ENCODE peak calls at places on chromosomes 2 and 18, in eight cellular contexts. W, S, M, J, R, P, D and E are unnamed samples.

GRCh38 chr2:102206666-102207341 is 20.0 kb downstream of the IL1RL2 start:
- DNase-seq in W (no peak), S (no peak), M (no peak), J (no peak), R (no peak), P (no peak), D (no peak), E (no peak)

GRCh38 chr2:237524631-237525030 is 37.6 kb downstream of the MLPH start:
- DNase-seq in W (peak), S (no peak), M (no peak), J (no peak), R (no peak), P (no peak), D (peak), E (no peak)

GRCh38 chr18:69400253-69400975 is at the start of gene DOK6:
- DNase-seq in W (peak), S (no peak), M (no peak), J (peak), R (no peak), P (no peak), D (peak), E (peak)

GRCh38 chr2:110877031-110877827 is 144.9 kb downstream of the ACOXL start:
- DNase-seq in W (no peak), S (no peak), M (no peak), J (no peak), R (no peak), P (no peak), D (no peak), E (no peak)

GRCh38 chr2:192940767-192941166 is 746.0 kb upstream of the TMEFF2 start:
- DNase-seq in W (no peak), S (no peak), M (no peak), J (no peak), R (no peak), P (no peak), D (no peak), E (no peak)

GRCh38 chr2:96264656-96265348 is 995 bp downstream of the TMEM127 start:
- DNase-seq in W (peak), S (no peak), M (no peak), J (peak), R (no peak), P (no peak), D (peak), E (no peak)

GRCh38 chr2:1613731-1614354 is 130.5 kb downstream of the PXDN start:
- DNase-seq in W (no peak), S (no peak), M (no peak), J (no peak), R (no peak), P (no peak), D (no peak), E (no peak)

GRCh38 chr2:222756951-222757645 is 85.6 kb downstream of the MOGAT1 start:
- DNase-seq in W (no peak), S (no peak), M (peak), J (no peak), R (no peak), P (no peak), D (no peak), E (no peak)

GRCh38 chr2:138811454-138811853 is 31.3 kb upstream of the NXPH2 start:
- DNase-seq in W (no peak), S (no peak), M (no peak), J (no peak), R (no peak), P (no peak), D (no peak), E (peak)

GRCh38 chr2:222993920-222994650 is 57.9 kb upstream of the KCNE4 start:
- DNase-seq in W (no peak), S (no peak), M (no peak), J (peak), R (no peak), P (no peak), D (peak), E (peak)

GRCh38 chr18:57107141-57107832 is 39.6 kb upstream of the BOD1L2 start:
- DNase-seq in W (peak), S (no peak), M (no peak), J (peak), R (peak), P (no peak), D (no peak), E (no peak)

GRCh38 chr2:130371723-130372054 is 15.8 kb downstream of the PTPN18 start:
- DNase-seq in W (no peak), S (no peak), M (no peak), J (no peak), R (no peak), P (no peak), D (no peak), E (no peak)

GRCh38 chr18:7902399-7902839 is 335.3 kb downstream of the PTPRM start:
- DNase-seq in W (no peak), S (no peak), M (no peak), J (no peak), R (no peak), P (no peak), D (no peak), E (no peak)

GRCh38 chr18:55233850-55234249 is 274.6 kb upstream of the CCDC68 start:
- DNase-seq in W (no peak), S (no peak), M (no peak), J (peak), R (no peak), P (no peak), D (no peak), E (no peak)

GRCh38 chr2:10180271-10180670 is 57.7 kb downstream of the RRM2 start:
- DNase-seq in W (no peak), S (no peak), M (no peak), J (no peak), R (no peak), P (no peak), D (no peak), E (no peak)

GRCh38 chr2:50066858-50067257 is 912.5 kb upstream of the FSHR start:
- DNase-seq in W (no peak), S (no peak), M (no peak), J (no peak), R (no peak), P (no peak), D (no peak), E (no peak)

GRCh38 chr2:68391869-68392268 is 26.8 kb downstream of the PLEK start:
- DNase-seq in W (no peak), S (no peak), M (no peak), J (no peak), R (no peak), P (no peak), D (no peak), E (no peak)

GRCh38 chr2:68390114-68390513 is 25.0 kb downstream of the PLEK start:
- DNase-seq in W (no peak), S (no peak), M (no peak), J (no peak), R (no peak), P (no peak), D (no peak), E (no peak)

GRCh38 chr2:68390600-68390999 is 25.5 kb downstream of the PLEK start:
- DNase-seq in W (no peak), S (no peak), M (no peak), J (no peak), R (no peak), P (no peak), D (no peak), E (no peak)

GRCh38 chr2:68388772-68389171 is 23.7 kb downstream of the PLEK start:
- DNase-seq in W (no peak), S (no peak), M (no peak), J (no peak), R (no peak), P (no peak), D (no peak), E (no peak)

DNA sequence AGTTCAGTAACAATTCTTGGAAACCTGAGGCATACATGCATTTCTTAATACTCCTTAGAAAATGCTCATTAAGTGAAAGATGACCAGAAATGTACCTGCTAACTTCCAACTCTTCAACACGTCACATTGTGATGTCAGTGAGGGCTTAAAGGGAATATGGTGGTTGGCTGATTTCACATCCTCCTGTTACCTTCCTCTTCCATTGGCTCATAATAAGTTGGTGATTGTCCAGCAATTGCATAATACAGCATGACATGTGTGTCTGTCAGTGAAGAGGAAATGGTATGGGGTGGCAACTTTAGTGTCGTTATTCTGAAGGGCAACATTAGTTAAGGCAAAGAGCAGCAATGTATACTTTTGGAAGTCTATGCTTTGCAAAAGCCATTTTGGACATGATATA is 26.0 kb downstream of the PLEK start:
- DNase-seq in W (no peak), S (no peak), M (no peak), J (no peak), R (no peak), P (no peak), D (no peak), E (no peak)
- TF ChIP-seq POLR2AphosphoS5 in W (no peak), S (no peak), M (no peak), J (no peak), R (no peak), P (peak), D (no peak), E (no peak)

DNA sequence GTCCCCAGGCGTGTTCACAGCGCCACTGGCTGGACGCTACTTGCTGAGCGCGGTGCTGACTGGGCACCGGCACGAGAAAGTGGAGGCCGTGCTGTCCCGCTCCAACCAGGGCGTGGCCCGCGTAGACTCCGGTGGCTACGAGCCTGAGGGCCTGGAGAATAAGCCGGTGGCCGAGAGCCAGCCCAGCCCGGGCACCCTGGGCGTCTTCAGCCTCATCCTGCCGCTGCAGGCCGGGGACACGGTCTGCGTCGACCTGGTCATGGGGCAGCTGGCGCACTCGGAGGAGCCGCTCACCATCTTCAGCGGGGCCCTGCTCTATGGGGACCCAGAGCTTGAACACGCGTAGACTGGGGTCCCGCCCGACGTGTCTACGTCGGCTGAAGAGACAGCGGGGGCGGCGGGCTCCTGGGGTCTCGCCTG is 892 bp upstream of the KHK start:
- DNase-seq in W (no peak), S (no peak), M (no peak), J (peak), R (peak), P (no peak), D (peak), E (no peak)
- H3K9ac ChIP-seq in W (peak), S (peak), M (peak), J (peak), R (peak), P (peak), D (peak), E (peak)

DNA sequence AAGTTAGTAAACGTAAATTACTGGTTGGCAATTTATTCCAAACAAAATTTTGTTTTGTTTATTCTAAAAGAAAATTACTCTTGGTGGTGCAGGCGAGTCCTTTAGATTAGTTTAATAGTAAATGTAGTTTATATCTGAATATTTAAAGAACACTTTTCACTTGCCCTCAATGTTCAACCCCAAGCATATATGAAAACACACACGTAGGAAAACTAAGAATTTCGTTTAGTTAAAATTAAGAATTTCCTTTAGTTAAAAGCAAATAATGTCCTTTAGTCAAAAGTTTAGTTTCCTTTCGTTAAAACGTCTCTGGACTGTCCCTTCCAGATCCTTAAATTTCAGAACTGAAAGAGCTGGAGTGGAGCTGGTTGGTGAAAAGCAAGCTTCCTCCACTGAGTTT is 19.1 kb upstream of the CYTIP start:
- DNase-seq in W (no peak), S (no peak), M (no peak), J (no peak), R (no peak), P (no peak), D (no peak), E (no peak)
- H3K27ac ChIP-seq in W (no peak), S (no peak), M (no peak), J (no peak), R (no peak), P (no peak), D (no peak), E (no peak)

DNA sequence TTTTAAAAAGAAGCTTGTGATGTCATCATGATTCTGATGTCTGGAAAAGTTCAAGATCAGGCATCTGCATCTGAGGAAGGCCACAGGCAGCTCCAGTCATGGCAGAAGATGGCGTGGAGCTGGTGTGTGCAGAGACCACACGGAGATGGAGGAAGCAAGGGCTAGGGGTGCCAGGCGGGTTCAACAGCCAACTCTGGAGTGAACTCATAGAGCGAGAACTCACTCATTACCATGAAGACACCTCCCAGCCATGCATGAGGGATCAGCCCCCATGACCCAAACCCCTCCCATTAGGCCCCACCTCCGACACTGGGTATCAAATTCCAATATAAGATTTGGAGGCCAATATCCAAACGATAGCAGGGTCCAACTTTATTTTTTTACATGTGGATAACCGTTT is 61.6 kb downstream of the KCNG2 start:
- DNase-seq in W (no peak), S (no peak), M (no peak), J (no peak), R (no peak), P (no peak), D (no peak), E (no peak)
- TF ChIP-seq POLR2AphosphoS5 in W (no peak), S (no peak), M (no peak), J (no peak), R (no peak), P (no peak), D (no peak), E (no peak)

DNA sequence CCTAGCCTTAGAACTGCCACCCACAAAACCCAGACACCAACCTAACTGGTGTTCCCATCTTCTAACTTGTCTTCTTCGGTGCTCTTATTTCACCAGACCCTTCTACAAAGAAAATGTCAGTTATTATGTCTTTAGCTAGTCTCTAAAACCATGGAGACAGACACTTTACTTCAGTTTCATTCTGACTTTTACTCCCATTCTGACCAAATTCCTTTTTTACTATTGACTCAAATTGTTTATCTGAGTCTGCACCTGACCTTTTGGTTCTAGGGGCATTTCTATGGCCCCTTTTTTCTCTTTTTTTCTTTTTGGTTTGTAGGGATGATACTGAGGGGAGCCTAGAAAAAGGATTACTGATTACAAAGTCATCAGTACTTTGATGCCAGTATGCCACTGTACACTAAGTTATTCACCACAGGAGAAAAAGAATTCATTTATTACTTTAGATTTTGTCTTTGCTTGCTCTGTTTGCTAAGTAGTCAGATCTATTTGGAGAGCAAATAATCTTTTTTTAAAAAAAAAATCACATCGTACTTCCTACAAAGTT is 6.8 kb upstream of the SLC1A4 start:
- DNase-seq in W (peak), S (no peak), M (no peak), J (no peak), R (no peak), P (peak), D (no peak), E (no peak)
- H3K9ac ChIP-seq in W (peak), S (no peak), M (no peak), J (no peak), R (no peak), P (no peak), D (no peak), E (no peak)

GRCh38 chr18:3910507-3910906 is 460.5 kb downstream of the TGIF1 start:
- DNase-seq in W (no peak), S (no peak), M (no peak), J (no peak), R (no peak), P (no peak), D (no peak), E (no peak)
- H3K27ac ChIP-seq in W (no peak), S (no peak), M (no peak), J (no peak), R (no peak), P (no peak), D (no peak), E (no peak)

DNA sequence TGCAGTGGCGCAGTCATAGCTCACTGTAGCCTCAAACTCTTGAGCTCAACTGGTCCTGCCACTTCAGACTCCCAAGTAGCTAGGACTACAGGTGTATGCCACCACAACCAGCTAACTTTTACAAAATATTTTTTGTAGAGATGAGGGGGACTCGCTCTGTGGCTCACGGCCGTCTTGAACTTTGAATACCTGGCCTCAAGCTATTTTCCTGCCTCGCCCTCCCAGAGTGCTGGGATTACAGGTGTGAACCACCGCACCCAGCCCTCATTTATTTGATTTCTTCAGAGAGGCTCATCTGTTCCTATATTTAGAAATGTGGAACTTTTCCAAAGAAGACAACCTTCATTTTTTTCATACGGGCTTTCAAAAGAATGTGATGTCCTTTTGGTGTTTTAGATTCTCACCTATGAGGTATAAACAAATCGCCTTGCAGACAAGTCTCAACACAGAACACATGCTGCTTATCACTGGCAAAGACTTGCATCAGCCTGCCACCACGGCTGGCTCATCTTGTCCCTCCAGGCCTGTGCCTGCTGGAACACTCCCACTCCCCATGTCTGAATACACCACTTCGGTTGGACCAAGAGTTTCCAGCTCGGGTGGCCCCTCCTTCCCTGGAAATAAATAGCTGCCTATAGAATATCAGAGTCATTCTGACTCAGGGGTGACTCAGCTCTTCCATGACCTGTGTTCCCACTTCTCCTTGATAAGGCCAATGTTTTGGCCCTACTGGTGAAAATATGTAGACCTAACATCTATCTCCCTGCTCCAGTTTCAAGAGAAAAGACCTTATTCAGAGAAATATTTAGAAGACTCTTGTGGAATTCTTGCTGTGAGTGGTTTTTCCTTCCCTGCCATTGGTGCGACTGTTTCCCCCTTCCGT is 202.6 kb downstream of the TGIF1 start:
- DNase-seq in W (peak), S (peak), M (peak), J (peak), R (peak), P (no peak), D (peak), E (no peak)
- TF ChIP-seq POLR2AphosphoS5 in W (no peak), S (no peak), M (peak), J (peak), R (peak), P (no peak), D (peak), E (no peak)

GRCh38 chr2:19911799-19912509 is 10.2 kb upstream of the TTC32 start:
- DNase-seq in W (no peak), S (no peak), M (peak), J (no peak), R (no peak), P (no peak), D (no peak), E (no peak)

GRCh38 chr2:19914266-19914975 is 12.6 kb upstream of the TTC32 start:
- DNase-seq in W (no peak), S (no peak), M (no peak), J (no peak), R (no peak), P (no peak), D (no peak), E (no peak)

DNA sequence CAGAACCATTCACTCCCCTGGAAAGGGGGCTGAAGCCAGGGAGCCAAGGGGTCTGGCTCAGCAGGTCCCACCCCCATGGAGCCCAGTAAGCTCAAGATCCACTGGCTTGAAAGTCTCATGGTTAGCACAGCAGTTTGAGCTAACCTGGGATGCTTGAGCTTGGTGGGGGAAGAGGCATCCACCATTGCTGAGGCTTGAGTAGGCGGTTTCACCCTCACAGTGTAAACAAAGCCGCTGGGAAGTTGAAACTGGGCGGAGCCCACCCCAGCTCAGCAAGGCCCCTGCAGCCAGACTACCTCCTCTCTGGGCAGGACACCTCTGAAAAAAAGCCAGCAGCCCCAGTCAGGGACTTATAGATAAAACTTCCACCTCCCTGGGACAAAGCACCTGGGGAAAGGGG is 14.6 kb upstream of the TTC32 start:
- DNase-seq in W (no peak), S (no peak), M (no peak), J (no peak), R (no peak), P (no peak), D (no peak), E (no peak)
- H3K9ac ChIP-seq in W (no peak), S (no peak), M (no peak), J (no peak), R (no peak), P (no peak), D (no peak), E (no peak)

DNA sequence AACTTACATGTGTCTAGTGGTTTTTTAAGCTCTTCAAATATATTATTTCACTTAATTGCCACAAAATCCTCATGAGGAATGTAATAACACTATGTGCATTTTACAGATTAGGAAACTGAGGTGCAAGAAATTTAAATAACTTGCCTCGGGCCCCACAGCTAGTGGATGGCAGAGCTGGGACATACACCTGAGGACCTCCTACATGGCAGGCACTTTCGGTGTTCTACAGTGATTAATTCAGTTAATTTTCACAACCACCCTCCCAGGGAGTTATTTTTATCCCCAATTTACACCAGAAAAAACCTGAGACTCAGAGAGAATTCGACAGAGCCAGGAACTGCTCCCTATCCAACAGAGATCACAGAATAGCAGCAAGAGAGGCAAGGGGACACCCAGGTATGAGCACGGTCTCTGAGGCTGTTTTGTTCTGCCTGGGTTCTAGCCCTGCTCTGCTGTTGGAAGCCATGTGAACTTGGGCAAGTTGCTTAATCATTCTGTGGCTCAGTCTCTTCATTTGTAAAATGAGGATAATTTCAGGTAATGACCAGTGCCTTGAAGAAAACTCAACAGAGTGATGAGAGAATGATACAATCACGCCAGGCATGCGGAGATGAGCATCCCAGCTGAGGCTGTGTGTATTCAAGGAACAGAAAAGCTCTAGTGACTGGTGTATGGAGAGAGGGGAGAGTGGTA is 82.3 kb downstream of the MYCN start:
- DNase-seq in W (no peak), S (no peak), M (no peak), J (no peak), R (no peak), P (no peak), D (no peak), E (no peak)
- H3K27ac ChIP-seq in W (no peak), S (no peak), M (no peak), J (no peak), R (no peak), P (no peak), D (no peak), E (no peak)